ENCODE peak calls at places on chromosome 10, in nine cellular contexts. S is astrocyte of the spinal cord; M is spleen; B is MM.1S; K is fibroblast of lung; G is HL-60; V is prostate gland; X is psoas muscle; Z is CD4-positive, alpha-beta T cell. H is an unnamed sample.
A peak's percentile ranks its signal among the peaks of the same experiment; 100 is the strongest.

GRCh38 chr10:87724789-87725188 is 65.1 kb downstream of the PAPSS2 start:
- DNase-seq in S (no peak), M (no peak), B (no peak), K (no peak), G (no peak), V (no peak), X (no peak), Z (no peak), H (no peak)

GRCh38 chr10:86653379-86653778 is 968 bp upstream of the OPN4 start:
- DNase-seq in S (no peak), M (no peak), B (no peak), K (no peak), G (no peak), V (no peak), X (no peak), Z (no peak), H (no peak)

GRCh38 chr10:80454526-80455460 is 683 bp downstream of the TSPAN14 start:
- DNase-seq in S (no peak), M (peak; percentile 92), B (peak; percentile 30), K (peak; percentile 35), G (peak; percentile 39), V (no peak), X (peak; percentile 48), Z (peak; percentile 26), H (peak; percentile 52)

GRCh38 chr10:27344568-27345454 is 104.2 kb upstream of the ACBD5 start:
- DNase-seq in S (no peak), M (no peak), B (no peak), K (no peak), G (no peak), V (no peak), X (no peak), Z (no peak), H (no peak)

GRCh38 chr10:85888559-85888958 is 478.0 kb downstream of the GRID1 start:
- DNase-seq in S (no peak), M (no peak), B (no peak), K (no peak), G (no peak), V (no peak), X (no peak), Z (no peak), H (no peak)

GRCh38 chr10:80498833-80499671 is 38.6 kb upstream of the SH2D4B start:
- DNase-seq in S (peak; percentile 96), M (peak; percentile 93), B (no peak), K (peak; percentile 99), G (peak; percentile 95), V (peak; percentile 87), X (peak; percentile 94), Z (peak; percentile 49), H (peak; percentile 97)

GRCh38 chr10:118807512-118808305 is 52.9 kb upstream of the CACUL1 start:
- DNase-seq in S (no peak), M (peak; percentile 41), B (no peak), K (no peak), G (no peak), V (no peak), X (no peak), Z (no peak), H (no peak)

GRCh38 chr10:6204341-6205191 is 1.8 kb downstream of the PFKFB3 start:
- DNase-seq in S (peak; percentile 86), M (no peak), B (no peak), K (peak; percentile 66), G (no peak), V (peak; percentile 69), X (peak; percentile 76), Z (no peak), H (peak; percentile 69)

GRCh38 chr10:129860396-129860795 is 103.7 kb downstream of the EBF3 start:
- DNase-seq in S (no peak), M (no peak), B (no peak), K (no peak), G (no peak), V (no peak), X (no peak), Z (no peak), H (no peak)

GRCh38 chr10:29130190-29130673 is 158.6 kb upstream of the LYZL1 start:
- DNase-seq in S (peak; percentile 35), M (no peak), B (peak; percentile 13), K (peak; percentile 56), G (no peak), V (no peak), X (no peak), Z (no peak), H (no peak)

GRCh38 chr10:99419688-99420087 is 10.7 kb downstream of the GOT1 start:
- DNase-seq in S (no peak), M (no peak), B (no peak), K (no peak), G (no peak), V (no peak), X (no peak), Z (no peak), H (no peak)

GRCh38 chr10:782751-783648 is 93.5 kb upstream of the DIP2C start:
- DNase-seq in S (no peak), M (peak; percentile 64), B (no peak), K (no peak), G (no peak), V (no peak), X (no peak), Z (no peak), H (no peak)

GRCh38 chr10:117139581-117140524 is 1.8 kb upstream of the VAX1 start:
- DNase-seq in S (no peak), M (no peak), B (no peak), K (no peak), G (no peak), V (no peak), X (no peak), Z (no peak), H (no peak)

GRCh38 chr10:77592510-77592909 is 45.1 kb downstream of the KCNMA1 start:
- DNase-seq in S (no peak), M (no peak), B (no peak), K (no peak), G (no peak), V (no peak), X (no peak), Z (no peak), H (no peak)

DNA sequence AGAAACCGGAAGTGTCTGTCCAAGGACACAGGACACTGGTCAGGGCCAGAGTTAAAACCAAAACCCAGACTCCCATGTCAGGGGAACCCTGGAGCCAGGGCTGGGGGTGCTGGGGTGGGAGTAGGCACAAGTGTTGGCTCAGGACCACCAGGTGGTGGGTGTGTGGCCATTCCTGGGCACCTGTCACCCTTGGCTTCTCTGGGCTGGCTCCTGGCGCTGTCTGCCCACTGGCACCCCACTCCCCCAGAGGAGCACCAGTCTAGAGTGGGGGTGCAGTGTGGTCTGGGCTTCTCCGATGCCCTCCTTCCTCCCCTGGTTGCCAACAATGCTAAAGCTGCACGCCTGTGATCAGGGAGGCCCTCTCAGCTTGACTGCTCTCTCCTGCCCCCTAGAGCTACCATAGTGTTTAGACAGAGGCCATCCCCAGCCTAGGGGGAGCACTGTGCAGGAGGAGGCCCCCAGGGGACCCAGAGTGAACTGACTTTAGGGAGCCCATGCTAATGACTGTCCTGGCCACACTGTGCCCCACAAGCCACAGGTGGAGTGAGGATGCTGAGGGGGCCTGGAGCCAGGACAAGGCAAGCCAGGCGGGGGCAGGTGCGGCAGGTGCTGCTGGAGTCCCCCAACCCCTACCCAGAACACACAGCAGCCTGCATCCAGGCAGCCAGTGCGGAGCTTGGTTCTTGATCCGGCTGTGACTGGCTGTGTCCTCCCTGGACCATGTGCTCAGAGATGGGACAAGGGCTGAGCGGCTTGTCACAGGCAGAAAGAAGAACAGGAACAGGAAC is 11.0 kb downstream of the RASGEF1A start:
- DNase-seq in S (no peak), M (peak; percentile 77), B (peak; percentile 19), K (no peak), G (peak; percentile 51), V (no peak), X (no peak), Z (no peak), H (peak; percentile 40)
- TF ChIP-seq CTCF in S (peak; percentile 53), M (peak; percentile 36), B (peak; percentile 47), K (peak; percentile 39), G (peak; percentile 42), V (no peak), X (no peak), Z (peak; percentile 27), H (peak; percentile 49)

GRCh38 chr10:49619613-49620012 is 5.8 kb downstream of the CHAT start:
- DNase-seq in S (no peak), M (peak; percentile 48), B (no peak), K (no peak), G (no peak), V (no peak), X (no peak), Z (no peak), H (no peak)
- TF ChIP-seq CTCF in S (no peak), M (no peak), B (no peak), K (no peak), G (no peak), V (no peak), X (no peak), Z (no peak), H (no peak)

DNA sequence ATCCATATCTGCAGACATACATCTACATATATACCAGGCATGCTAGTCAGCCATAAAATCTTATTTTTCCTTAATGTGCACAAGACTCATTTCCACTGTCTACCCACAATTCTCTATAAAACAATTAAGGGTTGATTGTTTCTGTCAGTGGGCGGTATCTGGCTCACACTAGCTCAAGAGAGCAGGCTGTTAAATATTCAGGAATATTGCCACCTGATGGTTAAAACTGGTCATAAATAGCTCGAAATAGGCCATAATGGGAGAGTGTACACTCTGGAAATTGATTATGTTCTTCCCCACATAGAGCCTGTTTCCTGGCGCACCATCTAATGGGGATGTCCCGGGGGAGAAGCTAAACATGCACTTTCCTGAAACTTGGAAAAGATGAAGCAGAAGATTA is 620.6 kb upstream of the ANKRD30A start:
- DNase-seq in S (no peak), M (no peak), B (no peak), K (no peak), G (no peak), V (no peak), X (no peak), Z (no peak), H (no peak)
- TF ChIP-seq CTCF in S (no peak), M (no peak), B (no peak), K (no peak), G (no peak), V (no peak), X (no peak), Z (no peak), H (no peak)

DNA sequence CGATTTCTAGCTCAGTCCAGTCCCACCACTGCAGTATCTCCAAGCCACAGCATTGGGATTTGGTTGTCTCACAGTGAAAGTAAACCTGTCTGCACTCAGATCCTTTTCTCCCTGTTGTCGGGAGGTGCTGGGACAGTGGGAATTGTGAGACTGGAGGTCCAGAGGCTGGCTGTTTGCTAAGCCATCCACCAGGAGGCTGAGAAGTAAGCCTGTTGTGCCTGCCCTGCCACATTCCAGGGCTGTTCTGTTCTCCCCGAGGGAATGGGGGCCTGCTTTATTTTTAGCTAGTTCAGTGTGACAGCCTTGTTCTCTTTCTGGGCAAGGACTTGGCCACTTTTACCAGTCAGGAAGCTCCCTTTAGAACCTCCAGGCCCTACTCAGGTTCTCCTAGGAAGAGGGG is 54.9 kb downstream of the HK1 start:
- DNase-seq in S (no peak), M (no peak), B (no peak), K (no peak), G (no peak), V (peak; percentile 90), X (no peak), Z (no peak), H (no peak)
- TF ChIP-seq CTCF in S (peak; percentile 36), M (no peak), B (no peak), K (peak; percentile 3), G (no peak), V (peak; percentile 81), X (peak; percentile 25), Z (no peak), H (no peak)